ENCODE peak calls at places on chromosomes 7 and 10, in four cellular contexts. One of them, this sample, is unnamed.

GRCh38 chr7:123724725-123725381 is 23.9 kb downstream of the WASL start:
- DNase-seq in D341Med: no peak
- DNase-seq in HT1080: no peak
- DNase-seq in PC-9: no peak
- DNase-seq in this sample: no peak

GRCh38 chr10:120514035-120514620 is 57.1 kb downstream of the PLPP4 start:
- DNase-seq in D341Med: peak; percentile 22
- DNase-seq in HT1080: no peak
- DNase-seq in PC-9: no peak
- DNase-seq in this sample: no peak

GRCh38 chr7:31553636-31554035 is 39.7 kb downstream of the ITPRID1 start:
- DNase-seq in D341Med: no peak
- DNase-seq in HT1080: no peak
- DNase-seq in PC-9: peak; percentile 46
- DNase-seq in this sample: no peak

GRCh38 chr10:98223874-98224273 is 44.1 kb downstream of the LOXL4 start:
- DNase-seq in D341Med: no peak
- DNase-seq in HT1080: no peak
- DNase-seq in PC-9: no peak
- DNase-seq in this sample: no peak

GRCh38 chr10:113056468-113057021 is 106.5 kb downstream of the TCF7L2 start:
- DNase-seq in D341Med: no peak
- DNase-seq in HT1080: peak; percentile 91
- DNase-seq in PC-9: no peak
- DNase-seq in this sample: peak; percentile 77

GRCh38 chr10:110260746-110261477 is 43.8 kb downstream of the SMNDC1 start:
- DNase-seq in D341Med: no peak
- DNase-seq in HT1080: no peak
- DNase-seq in PC-9: no peak
- DNase-seq in this sample: no peak

GRCh38 chr10:71762324-71762723 is 11.0 kb downstream of the VSIR start:
- DNase-seq in D341Med: no peak
- DNase-seq in HT1080: no peak
- DNase-seq in PC-9: no peak
- DNase-seq in this sample: no peak

GRCh38 chr7:55325371-55325792 is 39.8 kb upstream of the LANCL2 start:
- DNase-seq in D341Med: no peak
- DNase-seq in HT1080: peak; percentile 82
- DNase-seq in PC-9: peak; percentile 49
- DNase-seq in this sample: peak; percentile 80

GRCh38 chr7:102439963-102440795 is 6.8 kb downstream of the ORAI2 start:
- DNase-seq in D341Med: peak; percentile 14
- DNase-seq in HT1080: peak; percentile 89
- DNase-seq in PC-9: peak; percentile 86
- DNase-seq in this sample: no peak

GRCh38 chr10:75776738-75777504 is 345.5 kb downstream of the LRMDA start:
- DNase-seq in D341Med: no peak
- DNase-seq in HT1080: no peak
- DNase-seq in PC-9: no peak
- DNase-seq in this sample: no peak

GRCh38 chr10:15419279-15419874 is 48.3 kb upstream of the FAM171A1 start:
- DNase-seq in D341Med: peak; percentile 59
- DNase-seq in HT1080: peak; percentile 18
- DNase-seq in PC-9: no peak
- DNase-seq in this sample: no peak

GRCh38 chr7:69847921-69848612 is 249.8 kb downstream of the AUTS2 start:
- DNase-seq in D341Med: no peak
- DNase-seq in HT1080: no peak
- DNase-seq in PC-9: no peak
- DNase-seq in this sample: no peak

GRCh38 chr7:15504376-15504775 is 57.4 kb downstream of the AGMO start:
- DNase-seq in D341Med: no peak
- DNase-seq in HT1080: no peak
- DNase-seq in PC-9: no peak
- DNase-seq in this sample: no peak

GRCh38 chr7:84055904-84056615 is 138.5 kb downstream of the SEMA3A start:
- DNase-seq in D341Med: no peak
- DNase-seq in HT1080: peak; percentile 10
- DNase-seq in PC-9: peak; percentile 64
- DNase-seq in this sample: no peak

GRCh38 chr10:121158988-121159579 is 307.9 kb downstream of the WDR11 start:
- DNase-seq in D341Med: no peak
- DNase-seq in HT1080: peak; percentile 38
- DNase-seq in PC-9: no peak
- DNase-seq in this sample: no peak

GRCh38 chr7:378551-379455 is 88.8 kb downstream of the FOXL3 start:
- DNase-seq in D341Med: no peak
- DNase-seq in HT1080: no peak
- DNase-seq in PC-9: no peak
- DNase-seq in this sample: no peak

GRCh38 chr7:140982508-140982907 is 32.2 kb downstream of the MRPS33 start:
- DNase-seq in D341Med: no peak
- DNase-seq in HT1080: no peak
- DNase-seq in PC-9: peak; percentile 45
- DNase-seq in this sample: no peak

GRCh38 chr7:129779602-129780256 is 168.2 kb downstream of the NRF1 start:
- DNase-seq in D341Med: peak; percentile 80
- DNase-seq in HT1080: no peak
- DNase-seq in PC-9: peak; percentile 71
- DNase-seq in this sample: no peak

GRCh38 chr7:19139706-19140327 is 5.4 kb downstream of the FERD3L start:
- DNase-seq in D341Med: no peak
- DNase-seq in HT1080: no peak
- DNase-seq in PC-9: no peak
- DNase-seq in this sample: no peak

GRCh38 chr7:80921130-80921529 is 2.3 kb upstream of the SEMA3C start:
- DNase-seq in D341Med: no peak
- DNase-seq in HT1080: no peak
- DNase-seq in PC-9: peak; percentile 43
- DNase-seq in this sample: no peak

GRCh38 chr10:14953452-14954000 is 370 bp downstream of the DCLRE1C start:
- DNase-seq in D341Med: no peak
- DNase-seq in HT1080: no peak
- DNase-seq in PC-9: no peak
- DNase-seq in this sample: no peak

GRCh38 chr7:23347007-23347681 is 48.0 kb downstream of the MALSU1 start:
- DNase-seq in D341Med: no peak
- DNase-seq in HT1080: peak; percentile 62
- DNase-seq in PC-9: no peak
- DNase-seq in this sample: no peak

GRCh38 chr7:82039621-82040020 is 269.8 kb upstream of the HGF start:
- DNase-seq in D341Med: no peak
- DNase-seq in HT1080: no peak
- DNase-seq in PC-9: no peak
- DNase-seq in this sample: no peak

GRCh38 chr7:117892821-117893220 is 19.6 kb upstream of the CTTNBP2 start:
- DNase-seq in D341Med: no peak
- DNase-seq in HT1080: no peak
- DNase-seq in PC-9: no peak
- DNase-seq in this sample: no peak

GRCh38 chr7:84042110-84042539 is 152.5 kb downstream of the SEMA3A start:
- DNase-seq in D341Med: no peak
- DNase-seq in HT1080: peak; percentile 80
- DNase-seq in PC-9: peak; percentile 76
- DNase-seq in this sample: peak; percentile 38

GRCh38 chr7:43130347-43130746 is 17.9 kb downstream of the HECW1 start:
- DNase-seq in D341Med: no peak
- DNase-seq in HT1080: no peak
- DNase-seq in PC-9: no peak
- DNase-seq in this sample: no peak

GRCh38 chr7:106681815-106682495 is 21.0 kb upstream of the CCDC71L start:
- DNase-seq in D341Med: no peak
- DNase-seq in HT1080: peak; percentile 68
- DNase-seq in PC-9: no peak
- DNase-seq in this sample: no peak

GRCh38 chr7:16447867-16448266 is 17.7 kb downstream of the SOSTDC1 start:
- DNase-seq in D341Med: no peak
- DNase-seq in HT1080: no peak
- DNase-seq in PC-9: no peak
- DNase-seq in this sample: no peak

GRCh38 chr7:132654150-132654549 is 77.9 kb upstream of the PLXNA4 start:
- DNase-seq in D341Med: no peak
- DNase-seq in HT1080: no peak
- DNase-seq in PC-9: no peak
- DNase-seq in this sample: no peak

GRCh38 chr7:31744294-31744874 is 57.4 kb downstream of the PPP1R17 start:
- DNase-seq in D341Med: peak; percentile 63
- DNase-seq in HT1080: peak; percentile 59
- DNase-seq in PC-9: peak; percentile 59
- DNase-seq in this sample: peak; percentile 42

GRCh38 chr7:91325731-91326130 is 61.5 kb downstream of the FZD1 start:
- DNase-seq in D341Med: no peak
- DNase-seq in HT1080: peak; percentile 38
- DNase-seq in PC-9: no peak
- DNase-seq in this sample: peak; percentile 29

GRCh38 chr7:94008537-94008936 is 4.4 kb upstream of the BET1 start:
- DNase-seq in D341Med: no peak
- DNase-seq in HT1080: peak; percentile 53
- DNase-seq in PC-9: no peak
- DNase-seq in this sample: no peak

GRCh38 chr10:60086862-60087261 is 180.5 kb upstream of the CCDC6 start:
- DNase-seq in D341Med: no peak
- DNase-seq in HT1080: no peak
- DNase-seq in PC-9: no peak
- DNase-seq in this sample: no peak

GRCh38 chr10:69434926-69435325 is 16.3 kb upstream of the TSPAN15 start:
- DNase-seq in D341Med: no peak
- DNase-seq in HT1080: no peak
- DNase-seq in PC-9: no peak
- DNase-seq in this sample: no peak

GRCh38 chr7:103499976-103500375 is 54.0 kb upstream of the SLC26A5 start:
- DNase-seq in D341Med: no peak
- DNase-seq in HT1080: no peak
- DNase-seq in PC-9: no peak
- DNase-seq in this sample: no peak

GRCh38 chr7:148708026-148708685 is 9.5 kb downstream of the CUL1 start:
- DNase-seq in D341Med: no peak
- DNase-seq in HT1080: no peak
- DNase-seq in PC-9: no peak
- DNase-seq in this sample: no peak

This sample was measured in AG09309.